ENCODE peak calls at places on chromosomes 13 and 19, in five cellular contexts. One of them, this sample, is unnamed. For H3K27me3, the result is how much of the 10 kb centered on the place peaks cover.

GRCh38 chr19:38718747-38719543 is 25.3 kb downstream of the CAPN12 start:
- DNase-seq in K562: peak
- DNase-seq in SK-N-SH: peak
- DNase-seq in GM12878: no peak
- DNase-seq in HepG2: no peak
- DNase-seq in this sample: no peak

GRCh38 chr13:33280923-33281322 is 4.6 kb downstream of the STARD13 start:
- DNase-seq in K562: no peak
- DNase-seq in SK-N-SH: no peak
- DNase-seq in GM12878: no peak
- DNase-seq in HepG2: no peak
- DNase-seq in this sample: peak

GRCh38 chr13:45876781-45877180 is 25.2 kb upstream of the SIAH3 start:
- DNase-seq in K562: no peak
- DNase-seq in SK-N-SH: no peak
- DNase-seq in GM12878: no peak
- DNase-seq in HepG2: no peak
- DNase-seq in this sample: no peak

GRCh38 chr19:51651216-51651846 is 4.7 kb upstream of the SIGLEC14 start:
- DNase-seq in K562: no peak
- DNase-seq in SK-N-SH: no peak
- DNase-seq in GM12878: no peak
- DNase-seq in HepG2: no peak
- DNase-seq in this sample: no peak

GRCh38 chr13:30972888-30973377 is 40.5 kb downstream of the TEX26 start:
- DNase-seq in K562: no peak
- DNase-seq in SK-N-SH: no peak
- DNase-seq in GM12878: no peak
- DNase-seq in HepG2: no peak
- DNase-seq in this sample: peak

GRCh38 chr19:48920949-48921348 is 12.6 kb upstream of the DHDH start:
- DNase-seq in K562: no peak
- DNase-seq in SK-N-SH: no peak
- DNase-seq in GM12878: no peak
- DNase-seq in HepG2: no peak
- DNase-seq in this sample: no peak

GRCh38 chr19:5138606-5139594 is 170.0 kb downstream of the KDM4B start:
- DNase-seq in K562: peak
- DNase-seq in SK-N-SH: no peak
- DNase-seq in GM12878: peak
- DNase-seq in HepG2: no peak
- DNase-seq in this sample: peak

GRCh38 chr13:31044658-31045620 is 112.5 kb downstream of the TEX26 start:
- DNase-seq in K562: no peak
- DNase-seq in SK-N-SH: no peak
- DNase-seq in GM12878: peak
- DNase-seq in HepG2: no peak
- DNase-seq in this sample: no peak

GRCh38 chr19:9671654-9672053 is 3.2 kb downstream of the ZNF562 start:
- DNase-seq in K562: no peak
- DNase-seq in SK-N-SH: no peak
- DNase-seq in GM12878: peak
- DNase-seq in HepG2: no peak
- DNase-seq in this sample: no peak

GRCh38 chr19:13436352-13436751 is 69.9 kb downstream of the CACNA1A start:
- DNase-seq in K562: no peak
- DNase-seq in SK-N-SH: no peak
- DNase-seq in GM12878: no peak
- DNase-seq in HepG2: no peak
- DNase-seq in this sample: no peak

GRCh38 chr19:32318884-32319520 is 26.4 kb upstream of the ZNF507 start:
- DNase-seq in K562: peak
- DNase-seq in SK-N-SH: peak
- DNase-seq in GM12878: no peak
- DNase-seq in HepG2: no peak
- DNase-seq in this sample: no peak

GRCh38 chr13:49791753-49792549 is 531 bp downstream of the KPNA3 start:
- DNase-seq in K562: peak
- DNase-seq in SK-N-SH: no peak
- DNase-seq in GM12878: no peak
- DNase-seq in HepG2: no peak
- DNase-seq in this sample: peak

GRCh38 chr19:5314012-5314906 is 26.4 kb downstream of the PTPRS start:
- DNase-seq in K562: no peak
- DNase-seq in SK-N-SH: no peak
- DNase-seq in GM12878: no peak
- DNase-seq in HepG2: peak
- DNase-seq in this sample: peak

GRCh38 chr19:47005164-47005641 is 14.4 kb upstream of the NPAS1 start:
- DNase-seq in K562: peak
- DNase-seq in SK-N-SH: no peak
- DNase-seq in GM12878: no peak
- DNase-seq in HepG2: peak
- DNase-seq in this sample: no peak

GRCh38 chr19:46981296-46981695 is 38.3 kb upstream of the NPAS1 start:
- DNase-seq in K562: no peak
- DNase-seq in SK-N-SH: no peak
- DNase-seq in GM12878: no peak
- DNase-seq in HepG2: no peak
- DNase-seq in this sample: no peak

GRCh38 chr13:33721719-33722118 is 96.2 kb upstream of the RFC3 start:
- DNase-seq in K562: no peak
- DNase-seq in SK-N-SH: no peak
- DNase-seq in GM12878: no peak
- DNase-seq in HepG2: no peak
- DNase-seq in this sample: peak

GRCh38 chr13:48222358-48223015 is 10.5 kb upstream of the ITM2B start:
- DNase-seq in K562: no peak
- DNase-seq in SK-N-SH: no peak
- DNase-seq in GM12878: no peak
- DNase-seq in HepG2: no peak
- DNase-seq in this sample: peak

GRCh38 chr19:50777830-50778303 is 7.6 kb downstream of the GPR32 start:
- DNase-seq in K562: no peak
- DNase-seq in SK-N-SH: peak
- DNase-seq in GM12878: no peak
- DNase-seq in HepG2: no peak
- DNase-seq in this sample: peak

GRCh38 chr13:32409561-32410440 is 18.1 kb downstream of the N4BP2L1 start:
- DNase-seq in K562: no peak
- DNase-seq in SK-N-SH: no peak
- DNase-seq in GM12878: no peak
- DNase-seq in HepG2: no peak
- DNase-seq in this sample: peak

GRCh38 chr13:23750383-23751121 is 138.6 kb downstream of the MIPEP start:
- DNase-seq in K562: no peak
- DNase-seq in SK-N-SH: no peak
- DNase-seq in GM12878: no peak
- DNase-seq in HepG2: no peak
- DNase-seq in this sample: peak

GRCh38 chr13:44768775-44769578 is 192.8 kb upstream of the TSC22D1 start:
- DNase-seq in K562: no peak
- DNase-seq in SK-N-SH: no peak
- DNase-seq in GM12878: peak
- DNase-seq in HepG2: no peak
- DNase-seq in this sample: peak

GRCh38 chr19:53659292-53659691 is 27.5 kb downstream of the DPRX start:
- DNase-seq in K562: peak
- DNase-seq in SK-N-SH: peak
- DNase-seq in GM12878: no peak
- DNase-seq in HepG2: peak
- DNase-seq in this sample: no peak

GRCh38 chr13:50911937-50912624 is 2.5 kb downstream of the RNASEH2B start:
- DNase-seq in K562: peak
- DNase-seq in SK-N-SH: peak
- DNase-seq in GM12878: peak
- DNase-seq in HepG2: peak
- DNase-seq in this sample: peak

GRCh38 chr13:110485604-110486003 is 75.9 kb downstream of the RAB20 start:
- DNase-seq in K562: no peak
- DNase-seq in SK-N-SH: no peak
- DNase-seq in GM12878: no peak
- DNase-seq in HepG2: peak
- DNase-seq in this sample: no peak

GRCh38 chr19:39310558-39311311 is 9.9 kb downstream of the LRFN1 start:
- DNase-seq in K562: peak
- DNase-seq in SK-N-SH: no peak
- DNase-seq in GM12878: no peak
- DNase-seq in HepG2: no peak
- DNase-seq in this sample: no peak

GRCh38 chr19:18610556-18611326 is 1.9 kb upstream of the TMEM59L start:
- DNase-seq in K562: no peak
- DNase-seq in SK-N-SH: peak
- DNase-seq in GM12878: no peak
- DNase-seq in HepG2: peak
- DNase-seq in this sample: no peak
- H3K27me3 ChIP-seq in K562: half or more
- H3K27me3 ChIP-seq in SK-N-SH: half or more
- H3K27me3 ChIP-seq in GM12878: under half
- H3K27me3 ChIP-seq in HepG2: under half
- H3K27me3 ChIP-seq in this sample: half or more

GRCh38 chr13:34913040-34913439 is 29.0 kb upstream of the NBEA start:
- DNase-seq in K562: no peak
- DNase-seq in SK-N-SH: no peak
- DNase-seq in GM12878: no peak
- DNase-seq in HepG2: no peak
- DNase-seq in this sample: no peak
- TF ChIP-seq MXI1 in K562: no peak
- TF ChIP-seq MXI1 in SK-N-SH: no peak
- TF ChIP-seq MXI1 in GM12878: no peak
- TF ChIP-seq MXI1 in HepG2: no peak
- TF ChIP-seq MXI1 in this sample: no peak

DNA sequence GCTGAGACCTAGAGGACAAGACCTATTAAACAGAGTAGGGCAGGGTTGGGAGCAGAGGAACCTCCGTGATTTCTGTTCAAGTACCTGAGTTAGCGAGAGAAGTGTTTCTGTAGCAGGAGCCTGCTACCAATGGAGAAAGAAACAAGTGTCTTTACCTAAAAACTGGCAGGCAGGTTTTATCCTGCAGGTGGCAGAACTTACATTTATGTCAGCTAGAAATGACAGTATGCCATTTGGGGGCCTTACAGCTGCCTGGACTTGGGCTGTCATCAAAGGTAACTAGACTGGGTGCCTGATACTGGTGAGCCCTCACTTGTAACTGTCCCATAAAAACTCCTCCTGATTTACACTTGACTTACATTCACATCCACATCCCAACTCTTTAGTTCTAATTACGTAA is 185.3 kb upstream of the MIR17HG start:
- DNase-seq in K562: no peak
- DNase-seq in SK-N-SH: no peak
- DNase-seq in GM12878: no peak
- DNase-seq in HepG2: no peak
- DNase-seq in this sample: no peak
- H3K27me3 ChIP-seq in K562: under half
- H3K27me3 ChIP-seq in SK-N-SH: under half
- H3K27me3 ChIP-seq in GM12878: under half
- H3K27me3 ChIP-seq in HepG2: under half
- H3K27me3 ChIP-seq in this sample: under half

DNA sequence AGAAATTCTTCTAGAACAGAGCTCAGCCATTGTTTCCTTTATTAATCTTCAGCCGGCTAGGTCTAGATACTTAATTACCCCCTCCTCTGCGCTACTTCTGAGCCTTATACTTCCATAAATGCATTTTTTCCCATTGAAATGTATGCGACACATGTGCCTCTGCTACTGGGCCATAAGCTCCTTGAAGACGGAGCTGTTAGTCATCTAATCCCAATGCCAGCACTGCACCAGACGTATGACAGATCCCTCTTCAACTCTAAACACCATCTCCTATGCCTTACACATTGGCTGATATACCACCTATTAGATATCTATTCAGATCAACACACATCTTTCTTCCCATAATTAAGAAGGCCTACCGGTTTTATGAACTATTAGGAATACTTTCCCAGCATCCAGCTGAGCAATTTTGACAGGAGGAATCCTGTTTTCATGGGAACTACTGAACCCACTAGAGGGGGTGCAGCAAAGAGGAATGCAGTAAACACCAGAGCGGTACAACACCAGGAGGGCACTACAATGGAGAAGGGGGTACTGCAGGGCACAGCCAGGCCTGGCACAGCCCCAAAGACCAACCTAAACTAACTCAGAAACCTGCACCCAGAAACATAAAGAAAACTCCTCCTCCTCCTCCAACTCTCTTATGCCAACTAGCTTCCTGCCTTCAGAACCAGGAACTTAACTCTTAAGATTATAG is 18.8 kb downstream of the STK24 start:
- DNase-seq in K562: no peak
- DNase-seq in SK-N-SH: no peak
- DNase-seq in GM12878: no peak
- DNase-seq in HepG2: no peak
- DNase-seq in this sample: peak
- TF ChIP-seq MXI1 in K562: no peak
- TF ChIP-seq MXI1 in SK-N-SH: no peak
- TF ChIP-seq MXI1 in GM12878: no peak
- TF ChIP-seq MXI1 in HepG2: no peak
- TF ChIP-seq MXI1 in this sample: no peak

DNA sequence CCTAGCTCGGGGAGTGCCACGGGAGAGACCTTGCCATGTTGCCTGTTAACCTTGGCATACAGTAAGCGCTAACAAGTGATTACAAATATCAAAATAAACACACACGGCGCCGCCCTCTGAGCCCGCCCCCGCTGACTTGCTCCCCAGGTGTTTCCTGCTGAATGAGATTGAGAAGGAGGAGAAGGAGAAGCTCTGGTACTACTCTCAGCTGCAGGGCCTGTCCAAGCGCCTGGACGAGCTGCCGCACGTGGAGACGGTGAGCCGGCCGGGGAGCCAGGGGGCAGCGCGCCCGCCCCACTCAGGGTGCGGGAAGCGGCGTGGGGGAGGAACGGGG is 5.0 kb downstream of the APC2 start:
- DNase-seq in K562: no peak
- DNase-seq in SK-N-SH: no peak
- DNase-seq in GM12878: no peak
- DNase-seq in HepG2: no peak
- DNase-seq in this sample: no peak
- H3K27me3 ChIP-seq in K562: under half
- H3K27me3 ChIP-seq in SK-N-SH: under half
- H3K27me3 ChIP-seq in GM12878: under half
- H3K27me3 ChIP-seq in HepG2: under half
- H3K27me3 ChIP-seq in this sample: half or more

GRCh38 chr13:98496239-98496668 is 80.7 kb downstream of the STK24 start:
- DNase-seq in K562: no peak
- DNase-seq in SK-N-SH: no peak
- DNase-seq in GM12878: no peak
- DNase-seq in HepG2: peak
- DNase-seq in this sample: peak

GRCh38 chr13:98496966-98497365 is 79.9 kb downstream of the STK24 start:
- DNase-seq in K562: no peak
- DNase-seq in SK-N-SH: no peak
- DNase-seq in GM12878: no peak
- DNase-seq in HepG2: no peak
- DNase-seq in this sample: no peak

GRCh38 chr13:98494769-98495168 is 82.1 kb downstream of the STK24 start:
- DNase-seq in K562: no peak
- DNase-seq in SK-N-SH: no peak
- DNase-seq in GM12878: no peak
- DNase-seq in HepG2: no peak
- DNase-seq in this sample: no peak

GRCh38 chr13:98493035-98493401 is 83.9 kb downstream of the STK24 start:
- DNase-seq in K562: no peak
- DNase-seq in SK-N-SH: no peak
- DNase-seq in GM12878: no peak
- DNase-seq in HepG2: no peak
- DNase-seq in this sample: no peak

GRCh38 chr13:98495627-98496238 is 81.2 kb downstream of the STK24 start:
- DNase-seq in K562: no peak
- DNase-seq in SK-N-SH: peak
- DNase-seq in GM12878: no peak
- DNase-seq in HepG2: peak
- DNase-seq in this sample: no peak
- TF ChIP-seq MXI1 in K562: no peak
- TF ChIP-seq MXI1 in SK-N-SH: no peak
- TF ChIP-seq MXI1 in GM12878: no peak
- TF ChIP-seq MXI1 in HepG2: no peak
- TF ChIP-seq MXI1 in this sample: no peak

This sample was measured in IMR-90.